ENCODE peak calls at places on chromosomes 7 and 10, in eight cellular contexts. A, L, S, J, U, M, Q and X are unnamed samples.

GRCh38 chr10:124206616-124207015 is 113.2 kb upstream of the CHST15 start:
- DNase-seq in A (no peak), L (no peak), S (no peak), J (no peak), U (no peak), M (no peak), Q (no peak), X (no peak)

GRCh38 chr7:129017264-129017663 is 37.6 kb downstream of the TNPO3 start:
- DNase-seq in A (no peak), L (no peak), S (no peak), J (no peak), U (no peak), M (no peak), Q (no peak), X (no peak)

GRCh38 chr7:28666144-28666543 is 253.8 kb downstream of the CREB5 start:
- DNase-seq in A (no peak), L (no peak), S (no peak), J (no peak), U (no peak), M (peak; percentile 6), Q (no peak), X (no peak)

GRCh38 chr7:30660331-30661255 is 21.7 kb downstream of the CRHR2 start:
- DNase-seq in A (no peak), L (no peak), S (no peak), J (no peak), U (no peak), M (no peak), Q (no peak), X (no peak)

GRCh38 chr10:16904619-16905018 is 87.4 kb upstream of the RSU1 start:
- DNase-seq in A (no peak), L (no peak), S (peak; percentile 8), J (no peak), U (no peak), M (peak; percentile 76), Q (no peak), X (no peak)

GRCh38 chr10:49375611-49376010 is 20.3 kb downstream of the DRGX start:
- DNase-seq in A (no peak), L (peak; percentile 66), S (no peak), J (no peak), U (no peak), M (no peak), Q (no peak), X (no peak)

GRCh38 chr7:80014507-80014906 is 120.1 kb upstream of the GNAI1 start:
- DNase-seq in A (no peak), L (no peak), S (no peak), J (peak; percentile 66), U (no peak), M (peak; percentile 51), Q (no peak), X (no peak)

GRCh38 chr10:15603446-15604011 is 116.2 kb downstream of the ITGA8 start:
- DNase-seq in A (no peak), L (no peak), S (no peak), J (no peak), U (no peak), M (no peak), Q (no peak), X (no peak)

GRCh38 chr7:102400360-102400759 is 4.2 kb downstream of the PRKRIP1 start:
- DNase-seq in A (no peak), L (no peak), S (no peak), J (no peak), U (no peak), M (no peak), Q (no peak), X (no peak)

GRCh38 chr7:69517985-69518731 is 80.1 kb upstream of the AUTS2 start:
- DNase-seq in A (no peak), L (no peak), S (no peak), J (no peak), U (no peak), M (no peak), Q (no peak), X (no peak)

GRCh38 chr10:35794703-35795102 is 152.6 kb upstream of the FZD8 start:
- DNase-seq in A (no peak), L (peak; percentile 39), S (no peak), J (no peak), U (no peak), M (no peak), Q (no peak), X (no peak)

GRCh38 chr7:112550468-112551060 is 69.8 kb downstream of the LSMEM1 start:
- DNase-seq in A (no peak), L (no peak), S (peak; percentile 24), J (peak; percentile 82), U (peak; percentile 49), M (peak; percentile 34), Q (no peak), X (peak; percentile 77)

GRCh38 chr7:54995631-54996340 is 23.0 kb upstream of the EGFR start:
- DNase-seq in A (no peak), L (no peak), S (peak; percentile 34), J (no peak), U (no peak), M (peak; percentile 83), Q (no peak), X (peak; percentile 28)

GRCh38 chr10:87864497-87865059 is 1.2 kb downstream of the PTEN start:
- DNase-seq in A (no peak), L (no peak), S (no peak), J (no peak), U (peak; percentile 19), M (no peak), Q (no peak), X (peak; percentile 42)

GRCh38 chr10:100157140-100157539 is 28.7 kb downstream of the ERLIN1 start:
- DNase-seq in A (no peak), L (no peak), S (no peak), J (no peak), U (no peak), M (no peak), Q (no peak), X (peak; percentile 17)

GRCh38 chr7:4189151-4189570 is 492.9 kb upstream of the FOXK1 start:
- DNase-seq in A (peak; percentile 68), L (peak; percentile 89), S (no peak), J (no peak), U (no peak), M (peak; percentile 9), Q (peak; percentile 80), X (no peak)

GRCh38 chr7:145143690-145144089 is 307.8 kb upstream of the TPK1 start:
- DNase-seq in A (no peak), L (no peak), S (no peak), J (no peak), U (no peak), M (no peak), Q (no peak), X (no peak)

GRCh38 chr7:47638679-47639306 is 56.9 kb upstream of the TNS3 start:
- DNase-seq in A (peak; percentile 51), L (no peak), S (no peak), J (no peak), U (no peak), M (no peak), Q (peak; percentile 68), X (no peak)

GRCh38 chr7:3162286-3162685 is 118.6 kb upstream of the CARD11 start:
- DNase-seq in A (no peak), L (no peak), S (no peak), J (no peak), U (no peak), M (no peak), Q (no peak), X (peak; percentile 14)
- TF ChIP-seq CTCF in A (no peak), L (no peak), S (peak; percentile 42), J (peak; percentile 11), U (peak; percentile 37), M (no peak), Q (no peak), X (no peak)

DNA sequence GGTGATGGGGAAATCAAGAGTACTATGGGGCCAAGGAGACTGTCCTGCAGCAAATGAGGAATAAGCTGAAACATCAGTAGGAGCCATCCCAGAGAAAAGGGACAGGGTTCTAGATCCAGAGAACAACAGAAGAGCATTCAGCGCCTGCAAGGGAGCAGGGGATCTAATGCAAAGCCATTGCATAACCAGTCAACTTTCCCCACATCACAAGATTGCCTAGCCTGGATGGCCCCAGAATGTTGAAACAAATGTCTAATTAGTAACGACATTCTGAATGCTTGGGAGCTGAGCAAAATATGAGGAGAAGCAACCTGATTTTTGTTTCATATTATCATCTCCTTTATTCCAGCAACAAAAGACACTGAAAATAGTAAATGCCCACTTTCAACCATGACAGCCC is 2.7 kb upstream of the MPP7 start:
- DNase-seq in A (no peak), L (no peak), S (no peak), J (no peak), U (no peak), M (no peak), Q (no peak), X (no peak)
- H3K4me3 ChIP-seq in A (no peak overlapping the region), L (no peak overlapping the region), S (no peak overlapping the region), J (no peak overlapping the region), U (no peak overlapping the region), M (no peak overlapping the region), Q (no peak overlapping the region), X (no peak overlapping the region)

DNA sequence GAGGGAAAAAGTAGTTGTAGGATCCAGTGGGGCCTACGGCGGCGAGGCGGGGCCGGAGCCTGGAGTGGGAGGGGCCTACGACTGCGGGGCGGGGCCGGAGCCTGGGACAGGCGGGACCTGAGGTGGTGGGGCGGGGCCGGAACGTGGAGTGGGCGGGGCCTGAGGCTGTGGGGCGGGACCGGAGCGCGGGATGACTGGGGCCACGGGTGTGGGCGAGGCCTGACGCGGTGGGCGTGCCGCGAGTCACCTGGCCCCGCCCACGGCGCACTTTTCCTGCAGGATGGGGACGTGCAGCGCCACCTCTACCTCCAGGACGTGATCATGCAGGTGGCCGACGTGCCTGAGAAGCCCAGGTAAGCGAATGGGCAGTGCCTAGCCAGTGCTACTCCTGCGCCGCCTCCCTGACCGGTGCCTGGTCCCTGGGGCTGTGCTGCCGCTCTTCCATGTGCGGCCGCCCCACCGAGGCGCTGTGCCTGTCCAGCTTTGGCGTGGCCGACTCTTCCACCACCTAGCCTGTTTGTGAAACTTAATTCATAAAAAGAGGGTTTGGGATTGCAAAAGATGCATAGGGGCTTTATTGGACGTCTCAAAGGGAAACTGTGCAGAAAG is 501 bp downstream of the ZNF511 start:
- DNase-seq in A (peak; percentile 68), L (peak; percentile 91), S (peak; percentile 68), J (peak; percentile 85), U (peak; percentile 93), M (peak; percentile 88), Q (peak; percentile 98), X (peak; percentile 94)
- TF ChIP-seq CTCF in A (no peak), L (no peak), S (no peak), J (no peak), U (no peak), M (no peak), Q (no peak), X (no peak)

GRCh38 chr7:45923290-45923689 is 2.2 kb upstream of the IGFBP3 start:
- DNase-seq in A (no peak), L (peak; percentile 75), S (no peak), J (peak; percentile 76), U (peak; percentile 86), M (peak; percentile 68), Q (peak; percentile 64), X (peak; percentile 76)

GRCh38 chr7:45922810-45923209 is 1.7 kb upstream of the IGFBP3 start:
- DNase-seq in A (no peak), L (no peak), S (no peak), J (peak; percentile 43), U (peak; percentile 21), M (no peak), Q (no peak), X (peak; percentile 38)

GRCh38 chr7:45920543-45921380 is at the start of gene IGFBP3:
- DNase-seq in A (no peak), L (peak; percentile 70), S (no peak), J (peak; percentile 76), U (peak; percentile 80), M (peak; percentile 44), Q (no peak), X (peak; percentile 48)

GRCh38 chr7:45921381-45921698 is 268 bp upstream of the IGFBP3 start:
- DNase-seq in A (no peak), L (peak; percentile 46), S (no peak), J (no peak), U (peak; percentile 31), M (no peak), Q (no peak), X (no peak)

GRCh38 chr7:45921699-45922519 is 837 bp upstream of the IGFBP3 start:
- DNase-seq in A (no peak), L (peak; percentile 64), S (no peak), J (peak; percentile 74), U (peak; percentile 81), M (peak; percentile 65), Q (peak; percentile 26), X (peak; percentile 44)
- H3K4me3 ChIP-seq in A (peak overlapping the region; percentile 74), L (peak overlapping the region; percentile 62), S (peak overlapping the region; percentile 67), J (peak overlapping the region; percentile 65), U (peak overlapping the region; percentile 63), M (peak overlapping the region; percentile 86), Q (no peak overlapping the region), X (no peak overlapping the region)